ENCODE peak calls at places on chromosomes 12 and 14, in four cellular contexts. One of them, this sample, is unnamed.

GRCh38 chr12:124847113-124847512 is 16.6 kb downstream of the SCARB1 start:
- DNase-seq in HCT116: no peak
- DNase-seq in K562: no peak
- DNase-seq in HepG2: no peak
- DNase-seq in this sample: peak

GRCh38 chr14:59283380-59283779 is 94.9 kb downstream of the DAAM1 start:
- DNase-seq in HCT116: no peak
- DNase-seq in K562: no peak
- DNase-seq in HepG2: peak
- DNase-seq in this sample: no peak

GRCh38 chr14:60594077-60594476 is 55.2 kb downstream of the SIX1 start:
- DNase-seq in HCT116: no peak
- DNase-seq in K562: no peak
- DNase-seq in HepG2: no peak
- DNase-seq in this sample: no peak

GRCh38 chr14:97158102-97158501 is 360.9 kb downstream of the VRK1 start:
- DNase-seq in HCT116: no peak
- DNase-seq in K562: no peak
- DNase-seq in HepG2: no peak
- DNase-seq in this sample: no peak

GRCh38 chr14:23483216-23483854 is 13.8 kb downstream of the NGDN start:
- DNase-seq in HCT116: no peak
- DNase-seq in K562: peak
- DNase-seq in HepG2: peak
- DNase-seq in this sample: peak

GRCh38 chr14:96893966-96894622 is 96.9 kb downstream of the VRK1 start:
- DNase-seq in HCT116: no peak
- DNase-seq in K562: no peak
- DNase-seq in HepG2: no peak
- DNase-seq in this sample: no peak

GRCh38 chr14:69038449-69039286 is 59.6 kb upstream of the ACTN1 start:
- DNase-seq in HCT116: no peak
- DNase-seq in K562: no peak
- DNase-seq in HepG2: no peak
- DNase-seq in this sample: peak

GRCh38 chr12:12723681-12724420 is 6.7 kb downstream of the CDKN1B start:
- DNase-seq in HCT116: no peak
- DNase-seq in K562: peak
- DNase-seq in HepG2: no peak
- DNase-seq in this sample: peak

GRCh38 chr14:31420013-31420318 is 384 bp downstream of the HEATR5A start:
- DNase-seq in HCT116: no peak
- DNase-seq in K562: peak
- DNase-seq in HepG2: peak
- DNase-seq in this sample: peak

GRCh38 chr14:95071649-95072256 is 85.6 kb downstream of the DICER1 start:
- DNase-seq in HCT116: no peak
- DNase-seq in K562: no peak
- DNase-seq in HepG2: no peak
- DNase-seq in this sample: peak

GRCh38 chr14:56590535-56590951 is 10.9 kb downstream of the TMEM260 start:
- DNase-seq in HCT116: no peak
- DNase-seq in K562: no peak
- DNase-seq in HepG2: no peak
- DNase-seq in this sample: peak

GRCh38 chr12:26239508-26240328 is 44.3 kb downstream of the SSPN start:
- DNase-seq in HCT116: peak
- DNase-seq in K562: no peak
- DNase-seq in HepG2: peak
- DNase-seq in this sample: no peak

GRCh38 chr12:54004841-54005530 is 3.8 kb upstream of the HOXC8 start:
- DNase-seq in HCT116: no peak
- DNase-seq in K562: no peak
- DNase-seq in HepG2: no peak
- DNase-seq in this sample: no peak

GRCh38 chr12:113273053-113273725 is 51.9 kb downstream of the TPCN1 start:
- DNase-seq in HCT116: no peak
- DNase-seq in K562: no peak
- DNase-seq in HepG2: no peak
- DNase-seq in this sample: no peak
- TF ChIP-seq CTCF in HCT116: no peak
- TF ChIP-seq CTCF in K562: no peak
- TF ChIP-seq CTCF in HepG2: no peak
- TF ChIP-seq CTCF in this sample: no peak

GRCh38 chr14:27338012-27338411 is 740.2 kb upstream of the NOVA1 start:
- DNase-seq in HCT116: no peak
- DNase-seq in K562: no peak
- DNase-seq in HepG2: no peak
- DNase-seq in this sample: no peak
- TF ChIP-seq ELF1 in HCT116: no peak
- TF ChIP-seq ELF1 in K562: no peak
- TF ChIP-seq ELF1 in HepG2: no peak
- TF ChIP-seq ELF1 in this sample: no peak

GRCh38 chr14:24659916-24660570 is 26.1 kb upstream of the GZMB start:
- DNase-seq in HCT116: no peak
- DNase-seq in K562: no peak
- DNase-seq in HepG2: no peak
- DNase-seq in this sample: no peak
- H3K4me3 ChIP-seq in HCT116: no peak
- H3K4me3 ChIP-seq in K562: no peak
- H3K4me3 ChIP-seq in HepG2: no peak
- H3K4me3 ChIP-seq in this sample: no peak

DNA sequence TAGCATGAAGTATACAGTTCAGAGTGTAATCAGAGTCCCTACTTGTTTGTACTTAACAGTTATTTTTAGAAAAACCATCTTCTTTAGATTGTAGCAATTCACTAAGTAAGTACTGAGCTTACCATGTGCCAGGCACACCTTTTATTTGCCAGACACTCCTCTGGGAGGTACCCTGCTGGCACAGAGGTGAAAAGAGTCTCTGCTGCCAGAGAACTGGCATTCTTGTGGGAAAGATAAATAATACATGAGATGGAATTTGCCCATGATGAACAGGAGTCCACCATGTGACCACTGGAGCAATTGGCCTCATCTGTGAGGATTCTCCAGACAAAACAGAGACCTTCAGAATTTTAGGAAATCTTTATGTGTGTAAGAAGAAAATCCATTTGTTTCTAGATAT is 199.3 kb upstream of the SLC16A7 start:
- DNase-seq in HCT116: no peak
- DNase-seq in K562: no peak
- DNase-seq in HepG2: no peak
- DNase-seq in this sample: no peak
- TF ChIP-seq CTCF in HCT116: no peak
- TF ChIP-seq CTCF in K562: no peak
- TF ChIP-seq CTCF in HepG2: no peak
- TF ChIP-seq CTCF in this sample: no peak

GRCh38 chr14:76708028-76708427 is 53.2 kb upstream of the VASH1 start:
- DNase-seq in HCT116: no peak
- DNase-seq in K562: no peak
- DNase-seq in HepG2: no peak
- DNase-seq in this sample: no peak
- TF ChIP-seq ELF1 in HCT116: no peak
- TF ChIP-seq ELF1 in K562: no peak
- TF ChIP-seq ELF1 in HepG2: no peak
- TF ChIP-seq ELF1 in this sample: no peak